ENCODE peak calls at places on chromosomes 4 and X, in five cellular contexts. S, O, T, W and B are unnamed samples.

GRCh38 chrX:107619836-107620235 is 8.5 kb upstream of the PRPS1 start:
- DNase-seq in T (no peak), O (no peak), S (no peak), W (no peak), B (peak; percentile 20)

GRCh38 chr4:57110635-57111546 is 706 bp upstream of the IGFBP7 start:
- DNase-seq in W (no peak), O (peak; percentile 61), T (peak; percentile 37), S (peak; percentile 77), B (peak; percentile 75)

GRCh38 chrX:155662297-155662696 is 49.5 kb upstream of the TMLHE start:
- DNase-seq in S (no peak), T (no peak), O (no peak), W (no peak), B (peak; percentile 7)

GRCh38 chrX:133440081-133440796 is 24.9 kb upstream of the GPC4 start:
- DNase-seq in S (no peak), W (no peak), O (no peak), T (no peak), B (no peak)

GRCh38 chr4:4655901-4656300 is 114.1 kb upstream of the STX18 start:
- DNase-seq in S (no peak), W (no peak), T (no peak), O (no peak), B (no peak)

GRCh38 chrX:86066998-86067397 is 19.6 kb upstream of the CHM start:
- DNase-seq in W (no peak), O (no peak), S (no peak), T (no peak), B (peak; percentile 2)

GRCh38 chr4:23888421-23889319 is 1.2 kb downstream of the PPARGC1A start:
- DNase-seq in S (no peak), W (no peak), T (peak; percentile 16), O (no peak), B (peak; percentile 39)

GRCh38 chr4:113827285-113827684 is 65.7 kb upstream of the CAMK2D start:
- DNase-seq in S (no peak), T (no peak), W (no peak), O (no peak), B (peak; percentile 70)

GRCh38 chr4:139392797-139393196 is 61.1 kb upstream of the RAB33B start:
- DNase-seq in O (no peak), W (no peak), S (no peak), T (no peak), B (no peak)

GRCh38 chrX:83509246-83509801 is 1.2 kb downstream of the POU3F4 start:
- DNase-seq in O (no peak), W (no peak), T (no peak), S (no peak), B (no peak)

GRCh38 chrX:11386001-11386523 is 92.8 kb downstream of the AMELX start:
- DNase-seq in W (no peak), O (no peak), S (no peak), T (peak; percentile 39), B (peak; percentile 74)

GRCh38 chr4:68748181-68748981 is 67.4 kb upstream of the UGT2B10 start:
- DNase-seq in T (no peak), O (no peak), S (no peak), W (no peak), B (no peak)

GRCh38 chrX:43969504-43970501 is 3.4 kb downstream of the NDP start:
- DNase-seq in O (no peak), S (no peak), T (no peak), W (no peak), B (peak; percentile 45)

GRCh38 chrX:2703991-2704369 is 12.9 kb downstream of the CD99 start:
- DNase-seq in W (no peak), T (peak; percentile 33), S (no peak), O (no peak), B (peak; percentile 68)

GRCh38 chr4:37631551-37631950 is 54.6 kb downstream of the RELL1 start:
- DNase-seq in S (no peak), T (peak; percentile 64), W (no peak), O (no peak), B (peak; percentile 75)

GRCh38 chr4:4762909-4763814 is 96.3 kb upstream of the MSX1 start:
- DNase-seq in S (no peak), O (no peak), W (no peak), T (peak; percentile 25), B (no peak)

GRCh38 chr4:2934077-2934812 is 29.0 kb downstream of the NOP14 start:
- DNase-seq in S (peak; percentile 75), O (peak; percentile 85), W (peak; percentile 58), T (peak; percentile 75), B (peak; percentile 52)

GRCh38 chrX:9942086-9942485 is 25.1 kb upstream of the CLDN34 start:
- DNase-seq in O (no peak), T (no peak), W (peak; percentile 7), S (no peak), B (no peak)

GRCh38 chrX:118432799-118433198 is 62.8 kb upstream of the DOCK11 start:
- DNase-seq in S (no peak), W (no peak), T (no peak), O (no peak), B (no peak)

GRCh38 chr4:53012738-53013137 is 150.6 kb downstream of the RASL11B start:
- DNase-seq in W (no peak), T (no peak), S (no peak), O (no peak), B (peak; percentile 71)

GRCh38 chrX:32448320-32448719 is 763.0 kb downstream of the DMD start:
- DNase-seq in W (no peak), S (no peak), T (no peak), O (no peak), B (peak; percentile 2)

DNA sequence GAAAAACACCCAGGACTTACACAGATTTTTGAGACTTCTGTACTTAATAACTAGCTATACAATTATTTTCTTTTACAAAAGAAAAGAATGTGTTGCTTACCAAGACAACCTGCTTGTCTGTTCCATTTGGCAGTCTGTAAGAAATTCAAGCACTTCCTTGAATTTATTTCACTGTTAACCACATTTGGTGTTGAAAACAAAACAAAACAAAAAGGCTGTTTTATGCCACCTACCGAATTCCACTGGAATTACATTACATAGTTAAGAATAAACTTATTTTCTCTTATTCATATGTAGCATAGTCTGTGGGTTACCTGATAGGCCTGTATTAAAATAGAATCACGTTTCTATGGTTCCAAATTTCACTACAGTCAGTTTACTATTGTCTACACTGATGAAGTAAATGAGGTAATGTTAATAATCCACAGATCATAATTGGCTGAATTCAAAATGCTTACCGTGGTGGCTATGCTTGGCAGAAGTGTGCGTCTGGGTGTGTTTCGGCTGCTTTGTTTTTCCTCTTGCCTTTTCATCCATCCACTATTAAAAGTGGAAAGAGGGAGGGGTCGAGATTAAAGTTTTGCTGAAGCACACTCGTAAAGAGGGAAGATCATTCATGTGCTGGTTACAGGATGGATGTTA is at the start of gene TLR1:
- DNase-seq in S (no peak), O (no peak), W (no peak), T (no peak), B (peak; percentile 81)
- H3K4me3 ChIP-seq in S (peak within 1 kb of the TSS; percentile 72), O (peak within 1 kb of the TSS; percentile 51), W (peak within 1 kb of the TSS; percentile 61), T (peak within 1 kb of the TSS; percentile 29), B (peak within 1 kb of the TSS; percentile 6)

DNA sequence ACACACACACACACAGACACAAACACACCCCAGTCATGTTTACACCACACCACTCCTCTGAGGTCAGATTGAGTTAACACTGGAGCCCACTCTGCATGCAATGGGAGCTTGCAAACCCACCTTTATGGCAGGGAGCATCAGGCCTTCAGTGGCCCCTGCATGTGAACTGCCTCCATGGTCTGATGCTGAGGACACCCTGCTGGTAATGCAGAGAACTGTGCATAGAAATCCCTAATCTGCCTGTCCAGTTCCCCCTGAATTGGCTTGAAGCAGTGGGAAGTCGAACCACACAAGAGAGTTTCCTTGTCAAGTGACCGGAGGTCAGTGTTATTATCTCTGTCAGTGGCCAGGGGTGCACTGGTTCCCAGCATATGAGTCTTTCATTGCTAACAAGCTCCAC is 59.8 kb downstream of the ANOS1 start:
- DNase-seq in W (no peak), S (no peak), O (no peak), T (no peak), B (no peak)
- H3K4me3 ChIP-seq in W (no peak overlapping the region), S (no peak overlapping the region), O (no peak overlapping the region), T (no peak overlapping the region), B (no peak overlapping the region)

DNA sequence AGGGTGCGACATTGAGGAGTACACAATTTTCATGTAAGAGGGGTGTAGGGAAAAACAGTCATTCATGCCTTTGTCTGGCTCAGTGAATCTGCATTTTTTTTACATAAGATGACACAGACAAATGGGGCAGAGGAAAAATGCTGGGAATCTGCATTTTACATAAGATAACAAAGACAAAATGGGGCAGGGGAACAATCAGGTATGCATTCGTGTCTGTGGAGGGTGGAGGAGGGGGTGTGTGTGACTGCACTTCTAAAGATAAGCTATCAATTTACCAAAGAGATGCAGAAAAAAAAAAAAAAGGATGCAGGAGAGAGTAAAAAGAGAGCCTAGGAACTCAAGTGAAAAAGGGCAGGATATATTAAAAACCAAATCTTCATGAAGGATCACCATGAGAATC is 637.4 kb downstream of the ZNF674 start:
- DNase-seq in W (no peak), O (no peak), T (no peak), S (no peak), B (no peak)
- H3K4me3 ChIP-seq in W (no peak overlapping the region), O (no peak overlapping the region), T (no peak overlapping the region), S (no peak overlapping the region), B (no peak overlapping the region)

DNA sequence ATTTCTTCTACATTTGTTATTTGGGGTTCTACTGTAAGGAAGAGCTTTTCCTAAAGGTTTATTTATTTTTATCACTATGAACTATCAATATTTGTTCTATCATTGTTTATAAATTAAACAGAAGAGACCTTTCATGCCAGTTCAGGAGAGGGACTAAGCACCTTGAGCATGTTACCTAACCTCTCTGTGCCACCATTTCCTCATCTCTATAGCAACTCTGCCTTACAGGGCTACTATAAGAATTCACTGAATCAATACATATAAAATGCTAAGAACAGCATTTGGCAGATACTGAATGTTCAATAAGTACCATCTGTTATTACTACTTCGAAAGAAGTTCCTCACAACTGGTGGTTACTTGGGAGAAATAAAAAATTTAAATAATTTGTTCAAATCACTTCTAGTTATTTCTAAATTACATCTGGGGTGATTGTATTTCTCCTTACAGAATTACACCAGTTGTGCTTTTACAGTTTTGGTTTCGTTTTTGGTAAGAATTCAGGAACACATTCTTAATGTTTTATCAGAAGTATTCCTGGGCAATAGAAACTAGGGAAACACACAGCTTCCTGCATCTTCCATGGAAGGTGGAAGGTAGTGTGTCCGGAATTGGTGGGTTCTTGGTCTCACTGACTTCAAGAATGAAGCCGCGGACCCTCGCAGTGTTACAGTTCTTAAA is 32.9 kb downstream of the EREG start:
- DNase-seq in O (no peak), W (no peak), T (no peak), S (no peak), B (no peak)
- H3K4me3 ChIP-seq in O (peak overlapping the region; percentile 43), W (peak overlapping the region; percentile 77), T (no peak overlapping the region), S (no peak overlapping the region), B (no peak overlapping the region)

DNA sequence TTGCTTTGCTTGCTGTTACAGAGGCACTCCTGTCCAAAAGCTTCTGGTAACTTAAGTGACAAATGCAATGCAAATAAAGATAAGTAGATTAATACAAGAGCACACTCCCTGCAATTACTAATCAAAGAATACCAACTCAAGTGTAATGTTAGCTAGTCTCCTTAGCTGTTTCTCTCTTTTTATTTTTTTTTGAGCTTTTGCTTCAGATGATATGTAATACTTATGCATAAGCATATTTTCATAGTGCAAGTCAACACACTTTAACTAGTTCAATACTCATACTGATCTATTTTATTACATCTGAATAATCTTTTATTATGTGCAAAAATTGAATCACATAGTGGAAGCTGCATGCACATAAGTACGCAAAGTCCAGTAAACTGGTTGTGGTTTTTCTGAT is 2.7 kb downstream of the SLC7A11 start:
- DNase-seq in S (no peak), W (no peak), T (no peak), O (no peak), B (no peak)
- H3K4me3 ChIP-seq in S (no peak overlapping the region), W (no peak overlapping the region), T (no peak overlapping the region), O (no peak overlapping the region), B (peak overlapping the region; percentile 75)